ENCODE peak calls at places on chromosomes 6 and 20, in eight cellular contexts. One of them, this sample, is unnamed.

GRCh38 chr20:22691369-22692118 is 107.2 kb upstream of the FOXA2 start:
- DNase-seq in gastrocnemius medialis: peak; percentile 58
- DNase-seq in colonic mucosa: peak; percentile 74
- DNase-seq in testis: peak; percentile 89
- DNase-seq in H9: peak; percentile 84
- DNase-seq in Panc1: peak; percentile 38
- DNase-seq in tibial artery: peak; percentile 75
- DNase-seq in right lobe of liver: peak; percentile 79
- DNase-seq in this sample: peak; percentile 69

GRCh38 chr6:108803982-108804490 is 44.2 kb upstream of the ARMC2 start:
- DNase-seq in gastrocnemius medialis: no peak
- DNase-seq in Panc1: no peak
- DNase-seq in colonic mucosa: no peak
- DNase-seq in right lobe of liver: no peak
- DNase-seq in H9: no peak
- DNase-seq in tibial artery: no peak
- DNase-seq in testis: no peak
- DNase-seq in this sample: no peak

GRCh38 chr6:91340998-91341397 is 754.1 kb upstream of the MAP3K7 start:
- DNase-seq in colonic mucosa: no peak
- DNase-seq in tibial artery: no peak
- DNase-seq in testis: no peak
- DNase-seq in right lobe of liver: no peak
- DNase-seq in gastrocnemius medialis: no peak
- DNase-seq in Panc1: no peak
- DNase-seq in H9: no peak
- DNase-seq in this sample: no peak

GRCh38 chr20:8043687-8044278 is 24.2 kb upstream of the TMX4 start:
- DNase-seq in colonic mucosa: peak; percentile 28
- DNase-seq in right lobe of liver: no peak
- DNase-seq in tibial artery: no peak
- DNase-seq in H9: no peak
- DNase-seq in testis: no peak
- DNase-seq in Panc1: peak; percentile 42
- DNase-seq in gastrocnemius medialis: no peak
- DNase-seq in this sample: peak; percentile 67

GRCh38 chr20:6966721-6967120 is 199.2 kb downstream of the BMP2 start:
- DNase-seq in right lobe of liver: no peak
- DNase-seq in gastrocnemius medialis: no peak
- DNase-seq in testis: no peak
- DNase-seq in Panc1: no peak
- DNase-seq in H9: no peak
- DNase-seq in colonic mucosa: no peak
- DNase-seq in tibial artery: no peak
- DNase-seq in this sample: no peak

GRCh38 chr6:109853951-109854350 is 124.2 kb upstream of the GPR6 start:
- DNase-seq in colonic mucosa: no peak
- DNase-seq in H9: no peak
- DNase-seq in tibial artery: no peak
- DNase-seq in gastrocnemius medialis: no peak
- DNase-seq in Panc1: no peak
- DNase-seq in testis: no peak
- DNase-seq in right lobe of liver: no peak
- DNase-seq in this sample: no peak

GRCh38 chr6:20286968-20287565 is 74.8 kb upstream of the MBOAT1 start:
- DNase-seq in right lobe of liver: no peak
- DNase-seq in Panc1: no peak
- DNase-seq in gastrocnemius medialis: no peak
- DNase-seq in H9: no peak
- DNase-seq in tibial artery: no peak
- DNase-seq in testis: no peak
- DNase-seq in colonic mucosa: no peak
- DNase-seq in this sample: no peak

GRCh38 chr20:38764563-38765355 is 16.5 kb downstream of the ACTR5 start:
- DNase-seq in colonic mucosa: no peak
- DNase-seq in H9: no peak
- DNase-seq in right lobe of liver: no peak
- DNase-seq in gastrocnemius medialis: peak; percentile 19
- DNase-seq in Panc1: peak; percentile 60
- DNase-seq in tibial artery: peak; percentile 57
- DNase-seq in testis: no peak
- DNase-seq in this sample: no peak

GRCh38 chr6:36519352-36519751 is 27.9 kb downstream of the STK38 start:
- DNase-seq in tibial artery: no peak
- DNase-seq in right lobe of liver: no peak
- DNase-seq in gastrocnemius medialis: no peak
- DNase-seq in colonic mucosa: no peak
- DNase-seq in testis: no peak
- DNase-seq in Panc1: no peak
- DNase-seq in H9: no peak
- DNase-seq in this sample: no peak

GRCh38 chr20:49976542-49976941 is 6.2 kb upstream of the SNAI1 start:
- DNase-seq in right lobe of liver: no peak
- DNase-seq in gastrocnemius medialis: no peak
- DNase-seq in tibial artery: no peak
- DNase-seq in testis: no peak
- DNase-seq in Panc1: no peak
- DNase-seq in colonic mucosa: no peak
- DNase-seq in H9: no peak
- DNase-seq in this sample: no peak

GRCh38 chr6:155219299-155219698 is 44.5 kb upstream of the CLDN20 start:
- DNase-seq in H9: no peak
- DNase-seq in right lobe of liver: no peak
- DNase-seq in testis: no peak
- DNase-seq in Panc1: no peak
- DNase-seq in colonic mucosa: no peak
- DNase-seq in tibial artery: no peak
- DNase-seq in gastrocnemius medialis: no peak
- DNase-seq in this sample: no peak
- H3K9me3 ChIP-seq in H9: no peaks in the 10 kb centered on the region
- H3K9me3 ChIP-seq in right lobe of liver: no peaks in the 10 kb centered on the region
- H3K9me3 ChIP-seq in testis: no peaks in the 10 kb centered on the region
- H3K9me3 ChIP-seq in Panc1: no peaks in the 10 kb centered on the region
- H3K9me3 ChIP-seq in colonic mucosa: no peaks in the 10 kb centered on the region
- H3K9me3 ChIP-seq in tibial artery: no peaks in the 10 kb centered on the region
- H3K9me3 ChIP-seq in gastrocnemius medialis: no peaks in the 10 kb centered on the region
- H3K9me3 ChIP-seq in this sample: no peaks in the 10 kb centered on the region

GRCh38 chr6:56719310-56719709 is 76.6 kb upstream of the DST start:
- DNase-seq in tibial artery: no peak
- DNase-seq in testis: no peak
- DNase-seq in gastrocnemius medialis: no peak
- DNase-seq in H9: no peak
- DNase-seq in right lobe of liver: no peak
- DNase-seq in colonic mucosa: no peak
- DNase-seq in Panc1: no peak
- DNase-seq in this sample: no peak
- H3K4me1 ChIP-seq in tibial artery: peaks cover 19% of the 10 kb centered on the region
- H3K4me1 ChIP-seq in testis: no peaks in the 10 kb centered on the region
- H3K4me1 ChIP-seq in gastrocnemius medialis: peaks cover 29% of the 10 kb centered on the region
- H3K4me1 ChIP-seq in H9: peaks cover 11% of the 10 kb centered on the region
- H3K4me1 ChIP-seq in right lobe of liver: peaks cover 12% of the 10 kb centered on the region
- H3K4me1 ChIP-seq in colonic mucosa: no peaks in the 10 kb centered on the region
- H3K4me1 ChIP-seq in Panc1: peaks cover 39% of the 10 kb centered on the region
- H3K4me1 ChIP-seq in this sample: peaks cover 14% of the 10 kb centered on the region

DNA sequence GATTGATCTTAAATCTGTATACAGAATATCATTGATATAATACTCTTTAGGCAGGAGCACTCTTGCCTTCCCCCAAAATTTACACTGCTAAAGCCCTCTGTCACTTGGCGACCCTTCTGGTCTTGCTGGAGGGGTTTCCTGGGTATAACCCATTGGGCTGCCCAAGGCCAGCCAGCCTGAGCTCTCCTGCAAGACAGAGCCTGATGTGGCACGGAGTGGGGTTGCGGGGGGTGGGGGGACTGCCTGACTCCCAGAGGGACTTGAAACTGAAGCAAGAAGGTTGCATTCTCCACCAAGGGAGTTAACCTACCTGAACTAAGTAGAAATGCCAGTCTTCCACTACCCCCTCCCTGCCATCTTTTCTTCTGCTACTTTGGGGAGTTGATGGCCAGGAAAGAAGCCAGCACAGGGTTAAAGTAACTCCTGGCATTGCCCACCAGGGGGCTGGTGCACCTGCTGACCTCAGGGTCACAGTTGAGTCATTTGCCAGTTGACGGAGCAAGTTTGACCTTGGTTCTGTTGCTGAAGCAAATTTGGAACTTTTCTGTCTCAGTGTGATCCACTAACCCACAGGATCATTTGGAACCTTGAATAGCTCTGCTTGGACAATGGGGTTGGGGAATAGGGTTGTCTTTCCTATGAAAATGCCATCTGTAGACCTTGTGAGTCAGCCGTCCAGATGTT is 79.4 kb downstream of the ASXL1 start:
- DNase-seq in testis: no peak
- DNase-seq in tibial artery: no peak
- DNase-seq in Panc1: no peak
- DNase-seq in colonic mucosa: no peak
- DNase-seq in gastrocnemius medialis: no peak
- DNase-seq in H9: no peak
- DNase-seq in right lobe of liver: no peak
- DNase-seq in this sample: no peak
- TF ChIP-seq CTCF in testis: no peak
- TF ChIP-seq CTCF in tibial artery: no peak
- TF ChIP-seq CTCF in Panc1: no peak
- TF ChIP-seq CTCF in colonic mucosa: no peak
- TF ChIP-seq CTCF in gastrocnemius medialis: no peak
- TF ChIP-seq CTCF in H9: peak; percentile 71
- TF ChIP-seq CTCF in right lobe of liver: peak; percentile 20
- TF ChIP-seq CTCF in this sample: no peak

GRCh38 chr6:170004585-170005210 is 253.3 kb downstream of the ERMARD start:
- DNase-seq in H9: peak; percentile 24
- DNase-seq in colonic mucosa: no peak
- DNase-seq in Panc1: no peak
- DNase-seq in right lobe of liver: no peak
- DNase-seq in testis: no peak
- DNase-seq in gastrocnemius medialis: no peak
- DNase-seq in tibial artery: no peak
- DNase-seq in this sample: no peak
- H3K9me3 ChIP-seq in H9: peaks cover 23% of the 10 kb centered on the region
- H3K9me3 ChIP-seq in colonic mucosa: no peaks in the 10 kb centered on the region
- H3K9me3 ChIP-seq in Panc1: no peaks in the 10 kb centered on the region
- H3K9me3 ChIP-seq in right lobe of liver: no peaks in the 10 kb centered on the region
- H3K9me3 ChIP-seq in testis: no peaks in the 10 kb centered on the region
- H3K9me3 ChIP-seq in gastrocnemius medialis: no peaks in the 10 kb centered on the region
- H3K9me3 ChIP-seq in tibial artery: no peaks in the 10 kb centered on the region
- H3K9me3 ChIP-seq in this sample: peaks cover 10% of the 10 kb centered on the region

GRCh38 chr6:30781362-30781696 is 37.0 kb upstream of the IER3 start:
- DNase-seq in tibial artery: no peak
- DNase-seq in gastrocnemius medialis: no peak
- DNase-seq in testis: no peak
- DNase-seq in H9: no peak
- DNase-seq in Panc1: no peak
- DNase-seq in right lobe of liver: no peak
- DNase-seq in colonic mucosa: no peak
- DNase-seq in this sample: no peak
- H3K4me1 ChIP-seq in tibial artery: peaks cover 45% of the 10 kb centered on the region
- H3K4me1 ChIP-seq in gastrocnemius medialis: peaks cover 34% of the 10 kb centered on the region
- H3K4me1 ChIP-seq in testis: peaks cover 40% of the 10 kb centered on the region
- H3K4me1 ChIP-seq in H9: no peaks in the 10 kb centered on the region
- H3K4me1 ChIP-seq in Panc1: peaks cover 62% of the 10 kb centered on the region
- H3K4me1 ChIP-seq in right lobe of liver: peaks cover 10% of the 10 kb centered on the region
- H3K4me1 ChIP-seq in colonic mucosa: peaks cover 36% of the 10 kb centered on the region
- H3K4me1 ChIP-seq in this sample: peaks cover 45% of the 10 kb centered on the region

GRCh38 chr6:30907758-30908591 is at the start of gene GTF2H4:
- DNase-seq in tibial artery: peak; percentile 99
- DNase-seq in right lobe of liver: peak; percentile 97
- DNase-seq in gastrocnemius medialis: peak; percentile 97
- DNase-seq in H9: peak; percentile 99
- DNase-seq in colonic mucosa: peak; percentile 98
- DNase-seq in Panc1: peak; percentile 95
- DNase-seq in testis: peak; percentile 98
- DNase-seq in this sample: peak; percentile 96
- TF ChIP-seq CTCF in tibial artery: no peak
- TF ChIP-seq CTCF in right lobe of liver: no peak
- TF ChIP-seq CTCF in gastrocnemius medialis: no peak
- TF ChIP-seq CTCF in H9: no peak
- TF ChIP-seq CTCF in colonic mucosa: no peak
- TF ChIP-seq CTCF in Panc1: no peak
- TF ChIP-seq CTCF in testis: no peak
- TF ChIP-seq CTCF in this sample: peak; percentile 11

DNA sequence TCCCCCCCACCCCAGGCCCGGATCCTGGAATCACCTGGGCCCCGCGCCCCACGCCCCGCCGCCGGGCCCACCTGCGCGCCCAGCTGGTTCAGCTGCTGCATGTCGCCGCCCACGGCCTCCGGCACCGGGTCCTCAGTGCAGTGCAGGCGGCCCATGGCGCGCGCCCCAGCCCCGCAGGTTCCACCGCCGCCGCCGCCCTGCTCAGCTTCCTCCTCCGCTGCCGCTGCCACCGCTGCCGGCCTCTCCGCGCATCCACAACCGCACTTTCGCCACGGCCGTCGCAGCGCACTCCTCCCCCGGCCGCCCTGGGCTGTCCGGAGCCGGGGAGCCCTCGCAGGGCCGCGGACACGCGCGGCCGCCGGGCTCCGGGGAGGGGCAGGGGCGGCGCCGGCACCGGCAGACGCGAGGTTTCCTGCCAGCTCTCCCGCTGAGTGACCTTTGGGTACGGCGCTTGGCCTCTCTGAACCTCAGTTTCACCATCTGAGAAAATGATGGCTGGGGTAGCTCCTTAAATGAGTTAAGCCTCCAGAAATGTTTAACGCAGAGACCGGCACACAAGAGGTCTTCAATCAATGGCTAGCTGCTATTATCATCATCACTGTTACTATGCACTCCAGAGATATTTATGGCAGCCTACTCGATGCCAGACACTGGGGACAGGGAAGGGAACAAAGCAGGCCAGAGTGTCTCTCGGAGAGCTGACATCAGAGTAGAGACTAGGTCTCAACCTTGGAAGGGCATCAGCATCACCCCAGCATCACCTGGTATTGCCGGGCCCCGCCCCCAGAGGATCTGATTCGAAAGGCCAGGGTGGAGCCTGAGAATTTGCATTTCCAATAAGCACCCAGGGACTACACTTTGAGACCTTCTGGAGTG is at the start of gene COMMD7:
- DNase-seq in H9: peak; percentile 90
- DNase-seq in testis: peak; percentile 72
- DNase-seq in Panc1: no peak
- DNase-seq in right lobe of liver: peak; percentile 63
- DNase-seq in colonic mucosa: peak; percentile 62
- DNase-seq in gastrocnemius medialis: peak; percentile 24
- DNase-seq in tibial artery: peak; percentile 46
- DNase-seq in this sample: peak; percentile 84
- H3K9me3 ChIP-seq in H9: no peaks in the 10 kb centered on the region
- H3K9me3 ChIP-seq in testis: no peaks in the 10 kb centered on the region
- H3K9me3 ChIP-seq in Panc1: no peaks in the 10 kb centered on the region
- H3K9me3 ChIP-seq in right lobe of liver: no peaks in the 10 kb centered on the region
- H3K9me3 ChIP-seq in colonic mucosa: no peaks in the 10 kb centered on the region
- H3K9me3 ChIP-seq in gastrocnemius medialis: no peaks in the 10 kb centered on the region
- H3K9me3 ChIP-seq in tibial artery: no peaks in the 10 kb centered on the region
- H3K9me3 ChIP-seq in this sample: no peaks in the 10 kb centered on the region

DNA sequence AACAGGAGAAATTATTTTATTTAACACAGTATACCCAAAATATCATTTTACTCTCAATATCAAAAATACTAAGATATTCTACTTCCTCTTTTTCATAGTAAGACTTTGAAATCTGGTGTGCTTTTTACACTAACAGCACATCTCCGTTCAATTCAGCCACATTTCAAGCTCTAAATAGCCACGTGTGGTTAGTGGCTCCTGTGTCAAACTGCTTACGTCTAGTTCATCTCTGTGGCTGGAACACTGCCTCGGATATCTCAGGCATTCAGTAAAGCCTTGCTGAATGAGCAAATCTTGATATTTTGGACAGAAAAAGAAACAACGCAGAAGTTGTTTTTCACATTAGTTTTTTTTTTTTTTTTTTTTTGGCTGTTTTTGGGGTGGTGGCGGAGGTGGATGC is 136.1 kb downstream of the EYA4 start:
- DNase-seq in H9: no peak
- DNase-seq in right lobe of liver: no peak
- DNase-seq in colonic mucosa: no peak
- DNase-seq in tibial artery: no peak
- DNase-seq in Panc1: no peak
- DNase-seq in gastrocnemius medialis: peak; percentile 42
- DNase-seq in testis: no peak
- DNase-seq in this sample: no peak
- H3K4me1 ChIP-seq in H9: no peaks in the 10 kb centered on the region
- H3K4me1 ChIP-seq in right lobe of liver: no peaks in the 10 kb centered on the region
- H3K4me1 ChIP-seq in colonic mucosa: no peaks in the 10 kb centered on the region
- H3K4me1 ChIP-seq in tibial artery: no peaks in the 10 kb centered on the region
- H3K4me1 ChIP-seq in Panc1: no peaks in the 10 kb centered on the region
- H3K4me1 ChIP-seq in gastrocnemius medialis: peaks cover 39% of the 10 kb centered on the region
- H3K4me1 ChIP-seq in testis: no peaks in the 10 kb centered on the region
- H3K4me1 ChIP-seq in this sample: no peaks in the 10 kb centered on the region

This sample was measured in mucosa of descending colon.